ENCODE peak calls at places on chromosome X, in four cellular contexts. One of them, this sample, is unnamed.

GRCh38 chrX:19326567-19326966 is 17.2 kb upstream of the PDHA1 start:
- DNase-seq in GM12878: no peak
- DNase-seq in endothelial cell of umbilical vein: no peak
- DNase-seq in K562: no peak
- DNase-seq in this sample: no peak

GRCh38 chrX:107600366-107600765 is 27.9 kb upstream of the PRPS1 start:
- DNase-seq in K562: no peak
- DNase-seq in endothelial cell of umbilical vein: no peak
- DNase-seq in GM12878: no peak
- DNase-seq in this sample: peak

GRCh38 chrX:94854251-94854650 is 1180.2 kb downstream of the FAM133A start:
- DNase-seq in GM12878: no peak
- DNase-seq in endothelial cell of umbilical vein: no peak
- DNase-seq in K562: no peak
- DNase-seq in this sample: no peak

GRCh38 chrX:136199365-136199764 is 51.8 kb downstream of the MAP7D3 start:
- DNase-seq in K562: no peak
- DNase-seq in GM12878: no peak
- DNase-seq in endothelial cell of umbilical vein: no peak
- DNase-seq in this sample: peak

GRCh38 chrX:129979207-129979920 is 3.1 kb upstream of the BCORL1 start:
- DNase-seq in endothelial cell of umbilical vein: no peak
- DNase-seq in GM12878: no peak
- DNase-seq in K562: no peak
- DNase-seq in this sample: no peak

GRCh38 chrX:86806786-86807185 is 658.5 kb downstream of the DACH2 start:
- DNase-seq in GM12878: no peak
- DNase-seq in endothelial cell of umbilical vein: no peak
- DNase-seq in K562: peak
- DNase-seq in this sample: peak

GRCh38 chrX:18951032-18951431 is 32.9 kb downstream of the PHKA2 start:
- DNase-seq in endothelial cell of umbilical vein: no peak
- DNase-seq in GM12878: no peak
- DNase-seq in K562: no peak
- DNase-seq in this sample: no peak

GRCh38 chrX:3440981-3441380 is 94.5 kb upstream of the MXRA5 start:
- DNase-seq in K562: no peak
- DNase-seq in endothelial cell of umbilical vein: no peak
- DNase-seq in GM12878: no peak
- DNase-seq in this sample: no peak

GRCh38 chrX:104310084-104310483 is 55.4 kb upstream of the ESX1 start:
- DNase-seq in K562: no peak
- DNase-seq in endothelial cell of umbilical vein: peak
- DNase-seq in GM12878: no peak
- DNase-seq in this sample: peak

GRCh38 chrX:63930140-63930539 is 145.1 kb upstream of the ARHGEF9 start:
- DNase-seq in GM12878: no peak
- DNase-seq in endothelial cell of umbilical vein: no peak
- DNase-seq in K562: no peak
- DNase-seq in this sample: no peak

GRCh38 chrX:129875669-129876068 is 30.3 kb upstream of the UTP14A start:
- DNase-seq in GM12878: no peak
- DNase-seq in endothelial cell of umbilical vein: no peak
- DNase-seq in K562: no peak
- DNase-seq in this sample: peak

GRCh38 chrX:23035493-23035892 is 35.7 kb downstream of the DDX53 start:
- DNase-seq in endothelial cell of umbilical vein: no peak
- DNase-seq in GM12878: no peak
- DNase-seq in K562: no peak
- DNase-seq in this sample: no peak

GRCh38 chrX:70826715-70827114 is 81.8 kb downstream of the TEX11 start:
- DNase-seq in GM12878: no peak
- DNase-seq in K562: no peak
- DNase-seq in endothelial cell of umbilical vein: no peak
- DNase-seq in this sample: no peak

GRCh38 chrX:136209016-136209738 is 42.0 kb downstream of the MAP7D3 start:
- DNase-seq in K562: peak
- DNase-seq in endothelial cell of umbilical vein: peak
- DNase-seq in GM12878: no peak
- DNase-seq in this sample: peak

GRCh38 chrX:17563515-17563914 is 173.8 kb upstream of the SCML1 start:
- DNase-seq in GM12878: no peak
- DNase-seq in K562: no peak
- DNase-seq in endothelial cell of umbilical vein: no peak
- DNase-seq in this sample: peak

GRCh38 chrX:41823402-41823801 is 99.4 kb downstream of the GPR82 start:
- DNase-seq in endothelial cell of umbilical vein: no peak
- DNase-seq in GM12878: no peak
- DNase-seq in K562: no peak
- DNase-seq in this sample: no peak

GRCh38 chrX:152810403-152810802 is 20.2 kb downstream of the CETN2 start:
- DNase-seq in endothelial cell of umbilical vein: no peak
- DNase-seq in GM12878: no peak
- DNase-seq in K562: no peak
- DNase-seq in this sample: no peak

GRCh38 chrX:11704725-11705495 is 39.2 kb upstream of the ARHGAP6 start:
- DNase-seq in GM12878: no peak
- DNase-seq in K562: no peak
- DNase-seq in endothelial cell of umbilical vein: no peak
- DNase-seq in this sample: peak

GRCh38 chrX:72141372-72142004 is 9.8 kb upstream of the RTL5 start:
- DNase-seq in K562: no peak
- DNase-seq in endothelial cell of umbilical vein: no peak
- DNase-seq in GM12878: no peak
- DNase-seq in this sample: no peak

GRCh38 chrX:16695079-16695676 is 17.3 kb downstream of the CTPS2 start:
- DNase-seq in GM12878: no peak
- DNase-seq in endothelial cell of umbilical vein: peak
- DNase-seq in K562: peak
- DNase-seq in this sample: peak

GRCh38 chrX:148133099-148133725 is 152.1 kb downstream of the FMR1NB start:
- DNase-seq in K562: no peak
- DNase-seq in GM12878: no peak
- DNase-seq in endothelial cell of umbilical vein: peak
- DNase-seq in this sample: no peak

GRCh38 chrX:134484039-134484438 is 24.1 kb downstream of the HPRT1 start:
- DNase-seq in endothelial cell of umbilical vein: peak
- DNase-seq in K562: peak
- DNase-seq in GM12878: no peak
- DNase-seq in this sample: peak

GRCh38 chrX:103446665-103447302 is 70.4 kb downstream of the BEX3 start:
- DNase-seq in GM12878: no peak
- DNase-seq in K562: no peak
- DNase-seq in endothelial cell of umbilical vein: no peak
- DNase-seq in this sample: peak

GRCh38 chrX:39063037-39063436 is 261.8 kb downstream of the MID1IP1 start:
- DNase-seq in K562: no peak
- DNase-seq in endothelial cell of umbilical vein: no peak
- DNase-seq in GM12878: no peak
- DNase-seq in this sample: no peak

GRCh38 chrX:63250253-63250868 is 100.8 kb downstream of the SPIN4 start:
- DNase-seq in GM12878: peak
- DNase-seq in endothelial cell of umbilical vein: peak
- DNase-seq in K562: peak
- DNase-seq in this sample: peak

DNA sequence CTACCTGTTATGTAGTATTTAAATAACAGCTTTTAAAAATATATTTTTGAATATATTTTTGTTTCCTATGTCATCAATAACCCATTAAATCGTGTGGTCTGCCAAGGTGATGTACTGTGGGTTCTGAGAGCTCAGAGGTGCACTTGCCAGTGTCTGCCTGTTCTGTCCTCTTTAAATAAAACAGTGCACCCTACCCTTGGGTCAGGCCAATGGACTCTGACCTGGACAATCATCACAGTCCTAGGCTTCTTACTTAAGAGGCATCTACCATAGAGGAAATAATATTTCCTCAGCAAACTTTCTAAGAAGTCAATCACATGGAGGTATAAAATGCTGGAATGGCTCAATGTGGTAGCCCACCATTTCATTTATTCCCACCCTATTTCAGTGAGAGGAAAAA is 26.0 kb upstream of the LHFPL1 start:
- DNase-seq in K562: no peak
- DNase-seq in endothelial cell of umbilical vein: no peak
- DNase-seq in GM12878: no peak
- DNase-seq in this sample: no peak
- TF ChIP-seq FOS in K562: no peak
- TF ChIP-seq FOS in endothelial cell of umbilical vein: no peak
- TF ChIP-seq FOS in GM12878: no peak
- TF ChIP-seq FOS in this sample: no peak

GRCh38 chrX:24231169-24231568 is 81.6 kb downstream of the ZFX start:
- DNase-seq in K562: peak
- DNase-seq in GM12878: no peak
- DNase-seq in endothelial cell of umbilical vein: peak
- DNase-seq in this sample: peak
- H2AFZ ChIP-seq in K562: peak
- H2AFZ ChIP-seq in GM12878: peak
- H2AFZ ChIP-seq in endothelial cell of umbilical vein: no peak
- H2AFZ ChIP-seq in this sample: no peak

GRCh38 chrX:154430504-154430903 is 2.0 kb downstream of the ATP6AP1 start:
- DNase-seq in K562: no peak
- DNase-seq in endothelial cell of umbilical vein: no peak
- DNase-seq in GM12878: no peak
- DNase-seq in this sample: no peak

GRCh38 chrX:154429708-154430107 is 1.2 kb downstream of the ATP6AP1 start:
- DNase-seq in K562: no peak
- DNase-seq in endothelial cell of umbilical vein: no peak
- DNase-seq in GM12878: no peak
- DNase-seq in this sample: no peak

GRCh38 chrX:154432210-154432609 is 3.7 kb downstream of the ATP6AP1 start:
- DNase-seq in GM12878: no peak
- DNase-seq in endothelial cell of umbilical vein: no peak
- DNase-seq in K562: no peak
- DNase-seq in this sample: no peak

GRCh38 chrX:154431321-154431720 is 2.8 kb downstream of the ATP6AP1 start:
- DNase-seq in GM12878: no peak
- DNase-seq in endothelial cell of umbilical vein: no peak
- DNase-seq in K562: no peak
- DNase-seq in this sample: no peak

DNA sequence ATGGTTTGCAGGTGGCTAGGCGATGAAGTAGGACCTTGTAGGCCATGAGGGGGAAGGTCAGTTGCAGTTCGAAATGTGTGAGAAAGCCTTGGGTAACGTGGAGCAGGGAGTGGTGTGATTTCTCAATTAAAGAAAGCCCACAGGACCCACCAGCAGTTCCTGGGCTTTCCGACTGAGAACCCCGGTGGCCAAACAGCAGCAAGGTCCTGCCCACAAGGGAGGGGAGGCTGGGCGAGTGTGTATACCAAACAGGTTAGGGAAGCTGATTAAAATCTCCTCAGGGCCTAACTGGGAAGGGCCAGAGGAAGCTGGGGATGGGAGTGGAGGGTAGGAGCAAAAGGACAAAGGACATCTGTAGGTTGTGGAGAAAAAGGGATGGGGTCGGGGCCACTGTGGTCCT is 2.4 kb downstream of the ATP6AP1 start:
- DNase-seq in endothelial cell of umbilical vein: no peak
- DNase-seq in K562: no peak
- DNase-seq in GM12878: no peak
- DNase-seq in this sample: no peak
- TF ChIP-seq FOS in endothelial cell of umbilical vein: no peak
- TF ChIP-seq FOS in K562: no peak
- TF ChIP-seq FOS in GM12878: no peak
- TF ChIP-seq FOS in this sample: no peak

GRCh38 chrX:1165535-1166196 is 46.8 kb downstream of the CRLF2 start:
- DNase-seq in K562: no peak
- DNase-seq in GM12878: no peak
- DNase-seq in endothelial cell of umbilical vein: no peak
- DNase-seq in this sample: no peak

GRCh38 chrX:1169198-1169597 is 43.3 kb downstream of the CRLF2 start:
- DNase-seq in GM12878: no peak
- DNase-seq in K562: no peak
- DNase-seq in endothelial cell of umbilical vein: no peak
- DNase-seq in this sample: no peak

GRCh38 chrX:1167918-1168481 is 44.4 kb downstream of the CRLF2 start:
- DNase-seq in endothelial cell of umbilical vein: no peak
- DNase-seq in GM12878: no peak
- DNase-seq in K562: no peak
- DNase-seq in this sample: no peak

GRCh38 chrX:1170243-1170642 is 42.2 kb downstream of the CRLF2 start:
- DNase-seq in K562: no peak
- DNase-seq in endothelial cell of umbilical vein: no peak
- DNase-seq in GM12878: no peak
- DNase-seq in this sample: no peak

DNA sequence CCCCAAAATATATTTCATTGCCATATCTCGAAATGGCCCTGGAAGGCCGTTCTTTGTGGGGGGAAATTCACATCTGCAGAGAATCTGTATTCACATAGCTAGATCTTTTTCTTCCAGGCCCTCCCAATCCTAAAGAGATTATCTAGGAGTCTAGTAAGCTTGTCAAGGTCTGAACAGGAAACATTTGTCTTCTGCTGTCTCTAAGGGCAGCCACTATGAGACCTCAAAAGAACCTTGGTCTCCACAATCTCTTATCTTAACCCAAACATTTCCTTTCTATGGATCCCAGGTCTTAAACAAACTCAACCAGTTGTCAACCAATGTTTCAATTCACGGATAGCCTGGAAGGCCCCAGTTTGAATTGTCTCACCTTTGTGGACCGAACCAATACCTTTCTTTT is 45.0 kb downstream of the CRLF2 start:
- DNase-seq in GM12878: no peak
- DNase-seq in K562: no peak
- DNase-seq in endothelial cell of umbilical vein: no peak
- DNase-seq in this sample: no peak
- H2AFZ ChIP-seq in GM12878: no peak
- H2AFZ ChIP-seq in K562: no peak
- H2AFZ ChIP-seq in endothelial cell of umbilical vein: no peak
- H2AFZ ChIP-seq in this sample: no peak